ENCODE peak calls at places on chromosome 1, in six cellular contexts. Q, P, D, G, Y and J are unnamed samples.

GRCh38 chr1:234605983-234606730 is 3.8 kb downstream of the IRF2BP2 start:
- DNase-seq in Q (peak; percentile 56), P (no peak), D (peak; percentile 81), G (no peak), Y (peak; percentile 72), J (peak; percentile 54)

GRCh38 chr1:95263400-95263799 is 29.4 kb downstream of the RWDD3 start:
- DNase-seq in Q (no peak), P (no peak), D (no peak), G (no peak), Y (no peak), J (no peak)

GRCh38 chr1:168243200-168243599 is 17.4 kb downstream of the SFT2D2 start:
- DNase-seq in Q (peak; percentile 37), P (no peak), D (no peak), G (no peak), Y (peak; percentile 16), J (no peak)

GRCh38 chr1:156992215-156992614 is 53.3 kb downstream of the ARHGEF11 start:
- DNase-seq in Q (no peak), P (no peak), D (no peak), G (no peak), Y (no peak), J (no peak)

GRCh38 chr1:179129702-179130473 is 48.0 kb downstream of the TOR3A start:
- DNase-seq in Q (peak; percentile 56), P (no peak), D (peak; percentile 22), G (no peak), Y (no peak), J (peak; percentile 73)

GRCh38 chr1:83702349-83702748 is 296.6 kb downstream of the TTLL7 start:
- DNase-seq in Q (no peak), P (no peak), D (no peak), G (no peak), Y (no peak), J (no peak)

GRCh38 chr1:231240531-231240882 is 505 bp upstream of the GNPAT start:
- DNase-seq in Q (no peak), P (no peak), D (no peak), G (no peak), Y (no peak), J (no peak)

GRCh38 chr1:212943393-212943710 is 7.0 kb upstream of the VASH2 start:
- DNase-seq in Q (no peak), P (no peak), D (no peak), G (no peak), Y (no peak), J (no peak)

GRCh38 chr1:32470991-32471694 is 6.3 kb downstream of the ZBTB8B start:
- DNase-seq in Q (no peak), P (no peak), D (no peak), G (no peak), Y (no peak), J (peak; percentile 6)